ENCODE peak calls at places on chromosomes 7 and 10, in four cellular contexts. Y, C, R and A are unnamed samples.

GRCh38 chr10:51895209-51895608 is 195.8 kb upstream of the CSTF2T start:
- ATAC-seq in C (peak; percentile 25), R (no peak), Y (peak; percentile 87), A (peak; percentile 89)

GRCh38 chr7:43649755-43650274 is 66.9 kb downstream of the STK17A start:
- ATAC-seq in C (peak; percentile 44), Y (no peak), R (no peak), A (no peak)

GRCh38 chr10:63887026-63887589 is 365.9 kb downstream of the REEP3 start:
- ATAC-seq in Y (no peak), C (no peak), R (peak; percentile 86), A (no peak)

GRCh38 chr10:105751688-105752087 is 1110.6 kb downstream of the SORCS3 start:
- ATAC-seq in C (no peak), R (no peak), Y (no peak), A (no peak)

GRCh38 chr7:70679666-70680065 is 452.3 kb upstream of the GALNT17 start:
- ATAC-seq in Y (no peak), C (no peak), R (no peak), A (no peak)

GRCh38 chr7:77679608-77680007 is 16.7 kb upstream of the RSBN1L start:
- ATAC-seq in C (peak; percentile 65), R (peak; percentile 31), Y (no peak), A (no peak)

GRCh38 chr10:111078505-111079185 is 1.8 kb downstream of the ADRA2A start:
- ATAC-seq in Y (no peak), C (no peak), R (no peak), A (no peak)

GRCh38 chr10:21746118-21746517 is 212.1 kb downstream of the MLLT10 start:
- ATAC-seq in C (no peak), Y (no peak), R (no peak), A (no peak)

GRCh38 chr7:70035955-70036354 is 437.7 kb downstream of the AUTS2 start:
- ATAC-seq in C (no peak), R (no peak), Y (no peak), A (no peak)

GRCh38 chr10:80537705-80538480 is at the start of gene SH2D4B:
- ATAC-seq in Y (no peak), C (no peak), R (no peak), A (no peak)

GRCh38 chr10:69343905-69344304 is 65.6 kb downstream of the HK1 start:
- ATAC-seq in R (no peak), C (no peak), Y (no peak), A (no peak)

GRCh38 chr10:60853672-60854071 is 75.4 kb downstream of the CDK1 start:
- ATAC-seq in Y (no peak), R (no peak), C (no peak), A (no peak)

GRCh38 chr10:4847580-4848020 is 21.6 kb downstream of the AKR1E2 start:
- ATAC-seq in C (no peak), Y (peak; percentile 19), R (no peak), A (peak; percentile 46)

GRCh38 chr10:34195364-34196057 is 619.6 kb downstream of the PARD3 start:
- ATAC-seq in C (peak; percentile 56), Y (no peak), R (no peak), A (no peak)

GRCh38 chr7:12130664-12131063 is 80.4 kb upstream of the TMEM106B start:
- ATAC-seq in C (no peak), Y (no peak), R (no peak), A (no peak)

GRCh38 chr10:47261121-47261520 is 38.9 kb upstream of the GDF10 start:
- ATAC-seq in Y (no peak), C (no peak), R (no peak), A (no peak)

GRCh38 chr10:69405221-69405620 is 11.5 kb downstream of the TACR2 start:
- ATAC-seq in C (no peak), R (no peak), Y (no peak), A (no peak)

GRCh38 chr7:51647931-51648351 is 331.3 kb upstream of the COBL start:
- ATAC-seq in C (peak; percentile 34), Y (no peak), R (no peak), A (peak; percentile 79)

GRCh38 chr7:7256731-7257274 is 74.5 kb downstream of the C1GALT1 start:
- ATAC-seq in C (no peak), Y (no peak), R (no peak), A (no peak)

GRCh38 chr10:30775779-30776591 is 146.4 kb upstream of the LYZL2 start:
- ATAC-seq in C (no peak), R (no peak), Y (peak; percentile 27), A (peak; percentile 81)

GRCh38 chr7:2819954-2820397 is 24.1 kb downstream of the GNA12 start:
- ATAC-seq in C (no peak), Y (no peak), R (no peak), A (no peak)

GRCh38 chr7:67854784-67855183 is 858.2 kb downstream of the TYW1 start:
- ATAC-seq in R (peak; percentile 82), C (no peak), Y (no peak), A (no peak)

GRCh38 chr10:118521415-118522117 is 73.9 kb downstream of the PRLHR start:
- ATAC-seq in C (no peak), R (no peak), Y (no peak), A (no peak)

GRCh38 chr10:99775850-99776249 is 6.6 kb upstream of the ABCC2 start:
- ATAC-seq in Y (peak; percentile 79), C (no peak), R (peak; percentile 71), A (peak; percentile 67)

GRCh38 chr10:110967009-110967630 is 47.7 kb downstream of the SHOC2 start:
- ATAC-seq in Y (no peak), C (no peak), R (no peak), A (no peak)

GRCh38 chr7:130127404-130128395 is 57.4 kb downstream of the KLHDC10 start:
- ATAC-seq in R (no peak), C (no peak), Y (no peak), A (no peak)

GRCh38 chr7:134297489-134297888 is 19.2 kb downstream of the SLC35B4 start:
- ATAC-seq in R (no peak), Y (no peak), C (no peak), A (no peak)

GRCh38 chr7:142381727-142382409 is 124.0 kb upstream of the PRSS58 start:
- ATAC-seq in R (no peak), C (no peak), Y (no peak), A (no peak)

GRCh38 chr7:61111-61510 is 131.3 kb upstream of the FAM20C start:
- ATAC-seq in C (no peak), R (no peak), Y (no peak), A (no peak)

GRCh38 chr10:63115732-63116383 is 17.3 kb upstream of the NRBF2 start:
- ATAC-seq in Y (peak; percentile 96), C (peak; percentile 90), R (peak; percentile 93), A (peak; percentile 94)

GRCh38 chr7:80150621-80151273 is 16.1 kb downstream of the GNAI1 start:
- ATAC-seq in C (peak; percentile 19), Y (no peak), R (no peak), A (no peak)

GRCh38 chr10:88343761-88344484 is 239.2 kb downstream of the RNLS start:
- ATAC-seq in R (no peak), C (no peak), Y (peak; percentile 59), A (peak; percentile 31)

GRCh38 chr10:35568483-35569015 is 36.6 kb upstream of the GJD4 start:
- ATAC-seq in Y (peak; percentile 21), R (no peak), C (peak; percentile 21), A (no peak)

GRCh38 chr10:132387723-132388210 is 9.2 kb upstream of the PWWP2B start:
- ATAC-seq in R (peak; percentile 22), C (peak; percentile 80), Y (no peak), A (peak; percentile 58)

GRCh38 chr7:114789942-114790341 is 132.0 kb upstream of the MDFIC start:
- ATAC-seq in R (no peak), Y (no peak), C (no peak), A (no peak)

GRCh38 chr10:59085641-59086502 is 90.6 kb upstream of the PHYHIPL start:
- ATAC-seq in C (no peak), R (no peak), Y (no peak), A (no peak)

GRCh38 chr10:13822475-13822874 is 235.7 kb downstream of the PRPF18 start:
- ATAC-seq in Y (no peak), R (no peak), C (no peak), A (no peak)

DNA sequence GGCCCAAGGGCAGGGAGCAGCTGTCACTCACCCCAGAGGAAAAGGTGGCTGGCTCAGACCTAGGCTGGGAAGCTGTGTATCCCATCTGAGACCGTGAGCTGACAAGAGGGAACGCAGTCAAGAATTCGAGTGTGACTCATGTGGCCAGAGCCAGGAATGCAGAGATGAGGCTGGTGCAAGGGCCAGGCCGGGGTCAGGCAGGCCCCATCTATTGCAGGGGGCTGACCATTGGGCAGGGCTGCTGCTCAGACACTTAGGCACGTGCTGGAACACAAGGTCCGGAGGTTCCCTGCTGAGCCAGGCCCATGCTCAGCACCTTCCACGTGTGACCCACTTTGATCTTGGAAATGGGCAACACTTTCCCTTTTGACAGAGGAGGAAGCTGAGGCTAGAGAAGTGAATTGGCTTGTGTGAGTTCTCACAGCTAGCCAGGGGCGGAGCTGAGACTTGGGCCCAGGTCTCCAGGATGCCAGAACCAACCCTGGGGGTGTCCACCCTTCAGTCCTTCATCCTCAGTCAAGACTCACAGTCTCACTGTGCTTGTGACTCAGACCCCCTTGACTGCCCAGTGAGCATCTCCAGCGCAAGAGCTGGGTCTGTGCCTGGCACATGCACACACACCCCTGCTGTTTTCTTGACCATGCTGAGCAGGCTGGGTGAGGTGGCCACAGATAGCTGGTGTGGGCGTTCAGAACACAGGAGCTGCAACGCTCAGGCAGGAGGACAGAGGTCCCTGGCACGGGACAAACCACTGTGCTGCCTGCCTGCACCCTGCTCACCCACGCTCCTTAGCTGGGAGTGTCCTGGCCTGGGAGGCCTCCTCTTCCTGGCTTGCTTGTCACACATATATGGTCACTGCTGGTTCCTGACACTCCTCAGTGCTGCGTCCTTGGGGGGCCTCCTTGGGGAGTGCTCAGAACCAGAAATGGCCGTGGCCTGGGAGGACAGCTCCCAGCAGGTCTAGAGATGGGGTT is 47.6 kb upstream of the PPIF start:
- ATAC-seq in R (no peak), Y (no peak), C (no peak), A (peak; percentile 80)
- H3K4me1 ChIP-seq in R (peaks cover 12% of the 10 kb centered on the region), Y (no peaks in the 10 kb centered on the region), C (peaks cover 16% of the 10 kb centered on the region), A (peaks cover 9% of the 10 kb centered on the region)

GRCh38 chr10:104054430-104054829 is 31.2 kb downstream of the COL17A1 start:
- ATAC-seq in Y (no peak), R (no peak), C (no peak), A (no peak)
- H3K4me1 ChIP-seq in Y (no peaks in the 10 kb centered on the region), R (peaks cover 25% of the 10 kb centered on the region), C (no peaks in the 10 kb centered on the region), A (no peaks in the 10 kb centered on the region)

DNA sequence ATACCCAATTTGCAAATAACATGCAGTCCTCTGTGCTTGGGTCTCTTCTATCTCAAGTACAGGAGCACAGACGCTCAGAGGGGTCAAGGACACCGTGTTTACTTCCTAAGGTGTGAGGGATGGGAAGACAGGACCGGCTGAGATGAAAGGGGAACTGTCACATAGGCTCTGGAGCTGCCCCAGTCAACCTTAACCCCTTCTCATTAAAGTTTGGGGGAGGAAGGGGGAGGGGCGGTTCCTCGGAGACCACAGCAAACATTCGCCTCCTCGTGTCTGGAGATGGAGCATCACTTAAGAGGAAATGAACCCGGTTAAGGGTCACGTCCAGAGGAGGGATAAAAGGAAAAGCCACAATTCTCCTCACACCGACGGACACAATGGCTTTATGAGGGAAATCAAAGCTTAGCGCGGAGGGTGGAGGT is 1.1 kb downstream of the SH3PXD2A start:
- ATAC-seq in R (peak; percentile 12), Y (no peak), C (peak; percentile 2), A (no peak)
- H3K4me1 ChIP-seq in R (peaks cover 73% of the 10 kb centered on the region), Y (no peaks in the 10 kb centered on the region), C (peaks cover 66% of the 10 kb centered on the region), A (no peaks in the 10 kb centered on the region)

DNA sequence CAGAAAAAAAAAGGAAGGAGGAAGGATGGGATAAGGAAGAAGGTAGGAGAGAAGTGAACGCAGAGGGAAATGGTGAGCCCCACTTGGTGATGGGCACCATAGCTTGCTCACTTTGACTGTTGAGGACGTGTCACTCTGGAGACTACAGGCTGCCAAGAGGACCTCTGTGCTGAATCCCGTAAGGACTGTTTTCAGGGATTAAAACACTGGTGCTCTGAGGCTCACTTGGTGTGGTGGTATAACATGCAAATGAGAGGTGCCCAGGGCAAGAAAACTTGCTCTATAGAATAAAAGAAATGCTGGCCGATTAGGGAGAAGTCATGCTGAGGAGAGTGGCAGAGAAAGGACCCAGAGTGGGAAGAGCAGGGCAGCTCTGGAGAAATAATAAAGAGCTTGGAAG is 5.3 kb upstream of the IL2RA start:
- ATAC-seq in Y (no peak), R (no peak), C (no peak), A (no peak)
- H3K4me1 ChIP-seq in Y (no peaks in the 10 kb centered on the region), R (no peaks in the 10 kb centered on the region), C (peaks cover 61% of the 10 kb centered on the region), A (no peaks in the 10 kb centered on the region)